ENCODE peak calls at places on chromosome 7, in four cellular contexts. M is MCF 10A, V is IMR-90, G is RWPE1. Q is an unnamed sample.

GRCh38 chr7:22201182-22201880 is 155.6 kb downstream of the RAPGEF5 start:
- DNase-seq in M (no peak), V (no peak), G (no peak), Q (no peak)

GRCh38 chr7:43204081-43204480 is 91.6 kb downstream of the HECW1 start:
- DNase-seq in M (peak), V (peak), G (no peak), Q (no peak)

GRCh38 chr7:33854178-33854577 is 51.2 kb upstream of the BMPER start:
- DNase-seq in M (peak), V (peak), G (no peak), Q (peak)

GRCh38 chr7:88363249-88363648 is 56.6 kb upstream of the STEAP4 start:
- DNase-seq in M (no peak), V (no peak), G (no peak), Q (no peak)

GRCh38 chr7:6258440-6259182 is 13.8 kb downstream of the CYTH3 start:
- DNase-seq in M (no peak), V (peak), G (no peak), Q (no peak)

GRCh38 chr7:50226669-50227068 is 77.8 kb upstream of the IKZF1 start:
- DNase-seq in M (no peak), V (no peak), G (no peak), Q (no peak)

GRCh38 chr7:28041508-28042314 is 138.9 kb downstream of the JAZF1 start:
- DNase-seq in M (peak), V (peak), G (peak), Q (peak)

GRCh38 chr7:106486331-106486730 is 174.6 kb downstream of the CCDC71L start:
- DNase-seq in M (peak), V (peak), G (peak), Q (peak)

GRCh38 chr7:82445226-82445625 is 1.6 kb upstream of the CACNA2D1 start:
- DNase-seq in M (no peak), V (no peak), G (no peak), Q (no peak)

GRCh38 chr7:158827411-158828342 is 1.6 kb downstream of the ESYT2 start:
- DNase-seq in M (peak), V (peak), G (no peak), Q (peak)

GRCh38 chr7:93189235-93189634 is 37.0 kb downstream of the HEPACAM2 start:
- DNase-seq in M (no peak), V (no peak), G (no peak), Q (no peak)

DNA sequence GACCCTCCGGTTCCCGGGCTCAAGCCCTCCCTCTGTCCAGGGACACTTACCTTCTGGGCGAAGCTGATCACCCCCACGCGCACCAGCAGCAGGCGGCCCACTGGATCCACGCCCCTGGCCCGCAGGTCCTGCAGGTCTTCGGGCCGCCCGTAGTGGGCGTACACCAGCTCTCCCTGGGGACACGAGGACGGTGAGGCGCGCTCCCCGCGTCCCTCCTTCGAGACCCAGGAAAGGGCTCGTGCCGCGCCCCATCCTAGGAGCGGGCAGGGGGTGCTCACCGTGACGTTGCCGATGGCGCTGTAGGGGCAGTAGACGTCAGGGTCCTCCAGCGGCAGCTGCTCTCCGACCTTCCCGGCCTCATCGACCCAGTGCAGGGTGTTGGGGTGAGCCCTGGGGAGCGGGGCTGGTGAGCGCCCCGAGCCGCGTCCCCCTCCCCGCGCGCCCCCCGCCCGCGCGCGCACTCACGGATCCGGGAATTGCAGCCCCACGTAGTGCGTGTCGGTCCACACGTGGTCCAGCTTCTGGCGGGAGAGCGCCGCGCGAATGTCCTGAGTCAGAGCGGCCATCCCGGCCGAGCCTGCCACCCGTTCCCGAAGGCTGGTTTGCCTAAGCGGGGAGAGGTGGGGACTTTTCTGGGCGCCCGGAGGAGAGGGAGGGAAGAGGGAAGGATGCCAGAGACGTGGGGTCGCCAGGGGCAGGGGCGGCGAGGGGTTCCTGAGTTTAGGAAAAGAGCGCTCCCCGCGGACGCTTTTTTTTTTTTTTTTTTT is 8.2 kb downstream of the TFR2 start:
- DNase-seq in M (no peak), V (peak), G (peak), Q (peak)
- TF ChIP-seq CTCF in M (no peak), V (peak), G (peak), Q (peak)

GRCh38 chr7:12685550-12685949 is 1.9 kb upstream of the ARL4A start:
- DNase-seq in M (peak), V (peak), G (no peak), Q (no peak)
- TF ChIP-seq CTCF in M (peak), V (peak), G (no peak), Q (peak)

GRCh38 chr7:155340721-155341120 is 43.0 kb downstream of the INSIG1 start:
- DNase-seq in M (no peak), V (no peak), G (no peak), Q (no peak)

GRCh38 chr7:155342313-155342712 is 44.6 kb downstream of the INSIG1 start:
- DNase-seq in M (no peak), V (no peak), G (no peak), Q (no peak)

GRCh38 chr7:155343150-155343549 is 45.5 kb downstream of the INSIG1 start:
- DNase-seq in M (no peak), V (no peak), G (no peak), Q (no peak)

GRCh38 chr7:155340071-155340531 is 42.4 kb downstream of the INSIG1 start:
- DNase-seq in M (no peak), V (no peak), G (no peak), Q (no peak)

DNA sequence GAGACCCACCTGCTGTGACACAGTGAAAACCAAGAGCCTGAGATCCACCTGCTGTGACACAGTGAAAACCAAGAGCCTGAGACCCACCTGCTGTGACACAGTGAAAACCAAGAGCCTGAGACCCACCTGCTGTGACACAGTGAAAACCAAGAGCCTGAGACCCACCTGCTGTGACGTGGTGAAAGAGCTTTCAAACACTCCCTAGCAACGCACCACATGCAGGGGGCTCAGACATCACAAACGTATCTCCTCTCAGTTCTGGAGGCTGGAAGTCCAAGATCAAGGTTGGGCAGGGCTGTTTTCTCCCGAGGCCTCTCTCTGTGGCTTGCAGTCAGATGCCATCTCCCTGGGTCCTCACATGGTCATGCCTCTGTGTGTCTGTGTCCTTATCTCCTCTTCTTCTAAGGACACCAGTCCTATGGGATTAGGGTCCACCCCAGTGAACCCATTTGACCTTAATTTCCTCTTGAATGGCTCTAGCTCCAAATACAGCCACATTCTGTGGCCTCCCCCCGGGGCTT is 43.8 kb downstream of the INSIG1 start:
- DNase-seq in M (no peak), V (no peak), G (no peak), Q (no peak)
- TF ChIP-seq CTCF in M (no peak), V (no peak), G (no peak), Q (no peak)

DNA sequence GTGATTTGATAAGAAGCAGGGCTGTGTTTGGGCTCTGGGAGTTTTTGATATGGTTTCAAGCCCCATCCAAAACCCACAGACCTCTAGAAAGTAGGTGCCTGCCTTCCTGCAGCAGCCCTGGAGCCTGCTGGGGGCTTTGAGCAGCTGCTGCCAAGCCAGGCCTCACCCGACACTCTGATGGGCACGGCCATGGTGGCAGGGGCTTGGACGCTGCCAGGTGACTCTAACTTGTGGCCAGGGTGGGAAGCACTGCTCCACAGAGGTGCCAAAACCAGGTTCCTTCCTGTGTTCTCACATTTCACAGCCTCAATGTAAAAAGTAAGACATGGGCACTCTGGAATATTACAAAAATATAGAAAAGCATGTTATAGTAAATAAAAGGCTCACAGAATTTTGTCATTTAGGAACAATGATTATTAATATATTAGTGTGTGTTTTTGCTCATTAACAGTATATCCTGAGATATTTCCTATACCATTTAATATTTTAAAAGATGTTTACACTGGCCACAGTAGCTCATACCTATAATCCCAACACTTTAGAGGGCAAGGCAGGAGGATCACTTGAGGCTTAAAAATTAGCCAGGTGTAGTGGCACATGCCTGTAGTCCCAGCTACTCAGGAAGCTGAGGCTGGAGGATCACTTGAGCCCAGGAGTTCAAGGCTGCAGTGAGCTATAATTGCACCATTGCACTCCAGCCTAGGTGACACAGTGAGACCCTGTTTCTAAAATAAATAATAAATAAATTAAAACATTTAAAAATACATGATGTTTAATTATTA is 95.1 kb downstream of the EGFR start:
- DNase-seq in M (no peak), V (no peak), G (no peak), Q (no peak)
- TF ChIP-seq CTCF in M (no peak), V (no peak), G (no peak), Q (no peak)

GRCh38 chr7:99928994-99929729 is at the start of gene GJC3:
- DNase-seq in M (peak), V (peak), G (peak), Q (peak)
- TF ChIP-seq CTCF in M (peak), V (peak), G (peak), Q (peak)

GRCh38 chr7:149007615-149008014 is 20.7 kb downstream of the PDIA4 start:
- DNase-seq in M (no peak), V (no peak), G (no peak), Q (no peak)
- TF ChIP-seq CTCF in M (no peak), V (no peak), G (no peak), Q (no peak)

Q was measured in mammary epithelial cell.